ENCODE peak calls at places on chromosomes 6 and 20, in four cellular contexts. L, I, A and F are unnamed samples.

GRCh38 chr20:31537116-31537858 is 23.0 kb downstream of the HM13 start:
- DNase-seq in A (no peak), L (no peak), I (no peak), F (no peak)

GRCh38 chr20:64109831-64110391 is 2.5 kb upstream of the NPBWR2 start:
- DNase-seq in A (no peak), L (peak; percentile 37), I (no peak), F (no peak)

GRCh38 chr6:56450882-56451739 is 191.6 kb downstream of the DST start:
- DNase-seq in L (no peak), A (no peak), I (no peak), F (peak; percentile 55)

GRCh38 chr6:144330588-144330987 is 45.5 kb downstream of the UTRN start:
- DNase-seq in I (no peak), L (peak; percentile 81), A (no peak), F (no peak)

GRCh38 chr6:67608099-67608749 is 1026.9 kb upstream of the ADGRB3 start:
- DNase-seq in A (no peak), I (no peak), L (no peak), F (no peak)

GRCh38 chr6:12068899-12069557 is 56.9 kb downstream of the HIVEP1 start:
- DNase-seq in A (no peak), I (no peak), L (no peak), F (no peak)

GRCh38 chr6:142326539-142326938 is 24.7 kb downstream of the ADGRG6 start:
- DNase-seq in I (no peak), L (no peak), A (no peak), F (no peak)

GRCh38 chr6:112480551-112480950 is 133.4 kb downstream of the RFPL4B start:
- DNase-seq in A (no peak), L (no peak), I (no peak), F (no peak)

GRCh38 chr6:16361861-16362260 is 123.5 kb downstream of the GMPR start:
- DNase-seq in I (no peak), A (no peak), L (no peak), F (no peak)

GRCh38 chr20:15236812-15237211 is 899.4 kb upstream of the FLRT3 start:
- DNase-seq in I (no peak), A (peak; percentile 38), L (peak; percentile 61), F (peak; percentile 58)

GRCh38 chr20:14288341-14289330 is 48.8 kb downstream of the FLRT3 start:
- DNase-seq in I (no peak), A (no peak), L (no peak), F (peak; percentile 13)

GRCh38 chr6:215335-216034 is 76.8 kb upstream of the DUSP22 start:
- DNase-seq in L (no peak), I (no peak), A (peak; percentile 41), F (no peak)

GRCh38 chr6:143160439-143161220 is 99.9 kb downstream of the AIG1 start:
- DNase-seq in A (no peak), L (no peak), I (no peak), F (no peak)

DNA sequence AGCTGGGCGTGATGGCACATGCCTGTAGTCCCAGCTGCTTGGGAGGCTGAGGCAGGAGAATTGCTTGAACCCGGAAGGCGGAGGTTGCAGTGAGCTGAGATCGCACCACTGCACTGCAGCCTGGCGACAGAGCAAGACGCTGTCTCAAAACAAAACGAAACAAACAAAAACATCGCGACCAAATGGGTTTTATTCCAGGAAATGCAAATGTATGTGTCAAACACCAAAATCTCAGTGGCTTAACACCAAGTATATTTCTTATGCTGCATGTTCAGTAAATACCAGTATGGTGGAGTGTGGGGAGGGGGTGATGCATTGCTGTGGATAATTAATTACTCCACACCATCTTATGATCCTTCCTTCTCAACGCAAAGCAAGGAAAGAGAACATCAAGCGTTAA is 28.1 kb downstream of the ACTR5 start:
- DNase-seq in L (no peak), I (no peak), A (no peak), F (no peak)
- TF ChIP-seq HDAC2 in L (no peak), I (no peak), A (no peak), F (no peak)

DNA sequence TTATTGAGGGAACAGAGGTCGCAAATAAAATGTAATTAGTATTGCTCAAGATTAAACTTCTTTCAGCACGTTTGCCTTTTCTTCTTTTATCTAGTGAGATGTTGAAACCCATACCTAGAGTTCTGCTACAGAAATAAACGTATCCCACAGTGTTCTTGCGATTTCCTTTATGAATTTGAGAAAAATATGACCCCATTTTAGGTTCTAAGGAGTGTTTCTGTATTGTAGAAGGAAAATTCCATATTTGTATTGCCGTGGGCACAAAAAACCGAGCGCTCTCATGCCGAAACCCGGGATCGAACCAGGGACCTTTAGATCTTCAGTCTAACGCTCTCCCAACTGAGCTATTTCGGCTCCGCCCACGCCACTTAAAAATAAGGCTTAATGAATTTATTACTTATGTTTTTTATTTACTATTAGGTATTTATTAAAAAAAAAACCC is 23.7 kb downstream of the ZNF311 start:
- DNase-seq in A (peak; percentile 64), I (no peak), L (peak; percentile 82), F (peak; percentile 82)
- TF ChIP-seq HDAC6 in A (no peak), I (no peak), L (no peak), F (no peak)

GRCh38 chr20:48217191-48217590 is 431.9 kb upstream of the SULF2 start:
- DNase-seq in A (no peak), I (no peak), L (no peak), F (no peak)
- TF ChIP-seq HDAC2 in A (no peak), I (no peak), L (no peak), F (no peak)

GRCh38 chr6:71468841-71469750 is 180.5 kb downstream of the OGFRL1 start:
- DNase-seq in A (no peak), L (no peak), I (peak; percentile 11), F (no peak)

GRCh38 chr6:71471718-71472117 is 183.1 kb downstream of the OGFRL1 start:
- DNase-seq in I (no peak), A (no peak), L (no peak), F (no peak)

GRCh38 chr6:71476371-71476770 is 187.8 kb downstream of the OGFRL1 start:
- DNase-seq in L (no peak), I (no peak), A (no peak), F (no peak)

GRCh38 chr6:71476872-71477271 is 188.3 kb downstream of the OGFRL1 start:
- DNase-seq in L (no peak), I (no peak), A (no peak), F (no peak)

DNA sequence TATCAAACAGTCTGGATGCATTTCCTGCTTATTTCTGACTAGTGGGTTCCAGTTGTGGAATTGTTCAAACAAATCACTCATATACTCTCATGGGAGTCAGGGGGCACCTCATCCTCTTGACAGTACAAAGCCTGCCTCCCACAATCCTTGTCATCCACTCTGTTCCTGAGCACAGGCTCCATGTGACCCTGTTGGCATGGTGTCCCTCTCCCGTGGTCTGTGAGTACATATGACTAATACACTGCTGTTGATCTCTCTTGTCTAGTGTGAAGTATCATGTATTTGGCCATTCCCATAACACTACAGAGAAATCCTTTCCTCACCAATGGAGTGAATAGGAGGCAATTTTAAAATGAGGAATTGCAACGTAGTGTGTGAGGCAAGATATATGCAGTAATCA is 185.3 kb downstream of the OGFRL1 start:
- DNase-seq in I (no peak), A (no peak), L (no peak), F (no peak)
- TF ChIP-seq HDAC6 in I (no peak), A (no peak), L (no peak), F (no peak)

DNA sequence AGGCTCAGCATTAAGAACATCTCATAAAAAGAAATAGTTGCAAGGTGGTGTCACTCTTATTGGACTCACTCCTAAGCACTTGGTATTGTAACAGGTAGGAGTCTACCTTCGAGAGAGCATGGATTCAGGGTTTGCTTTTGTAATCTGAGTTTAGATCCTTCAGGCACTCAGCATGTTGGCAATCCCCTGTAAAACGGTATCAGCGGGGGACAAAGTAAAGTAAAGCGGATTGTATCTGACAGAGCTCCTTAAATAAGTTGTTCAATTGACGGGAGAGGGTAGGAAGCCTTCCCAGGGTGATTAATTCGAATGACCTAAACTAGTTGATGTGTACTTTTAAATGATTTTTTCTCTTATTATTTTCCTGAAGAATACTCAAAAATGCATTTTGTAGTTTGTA is 869.8 kb upstream of the EPHA7 start:
- DNase-seq in L (no peak), A (no peak), I (no peak), F (no peak)
- TF ChIP-seq HDAC2 in L (no peak), A (no peak), I (no peak), F (no peak)

DNA sequence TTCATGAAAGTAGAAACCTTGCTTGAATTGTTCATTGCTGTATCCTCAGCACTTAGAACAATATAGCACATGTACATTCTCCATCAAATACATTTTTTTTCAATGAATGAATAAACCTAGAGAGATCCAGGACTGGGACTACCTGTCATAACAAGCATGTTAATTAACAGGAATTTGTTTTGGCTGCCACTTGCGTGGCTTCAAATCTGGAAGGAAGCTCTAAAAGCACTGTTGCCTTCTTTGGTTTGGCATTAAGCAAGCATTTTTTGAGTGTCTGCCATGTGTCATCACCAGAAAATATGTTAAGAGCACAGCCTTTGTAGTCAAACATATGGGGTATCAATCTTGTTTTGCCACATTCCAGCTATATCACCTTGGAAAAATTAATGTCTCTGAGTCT is 131.9 kb upstream of the BACH2 start:
- DNase-seq in A (no peak), L (no peak), I (no peak), F (no peak)
- TF ChIP-seq HDAC6 in A (no peak), L (no peak), I (no peak), F (no peak)

GRCh38 chr6:44966449-44967091 is 361.6 kb upstream of the RUNX2 start:
- DNase-seq in I (peak; percentile 78), A (no peak), L (no peak), F (peak; percentile 24)

GRCh38 chr6:44972710-44973109 is 355.4 kb upstream of the RUNX2 start:
- DNase-seq in L (no peak), A (no peak), I (no peak), F (no peak)

GRCh38 chr6:44969446-44970175 is 358.5 kb upstream of the RUNX2 start:
- DNase-seq in L (no peak), A (no peak), I (no peak), F (no peak)

DNA sequence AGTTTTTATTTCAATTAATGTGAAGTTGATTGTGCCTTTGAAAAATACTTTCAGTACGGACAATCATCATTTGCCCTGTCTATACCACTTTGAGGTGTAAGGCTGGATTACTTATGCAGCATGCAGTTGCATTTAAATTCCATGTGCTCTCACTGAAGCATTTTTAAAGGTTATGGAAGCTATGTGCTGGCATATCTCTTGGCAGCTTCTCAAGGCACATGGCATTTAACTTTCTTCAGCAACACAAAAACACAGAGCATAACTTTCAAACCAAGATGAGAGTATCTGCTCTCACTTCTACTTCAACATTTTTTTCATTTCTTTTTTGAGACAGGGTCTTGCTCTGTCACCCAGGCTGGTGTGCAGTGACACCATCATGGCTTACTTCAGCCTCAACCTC is 360.6 kb upstream of the RUNX2 start:
- DNase-seq in L (no peak), I (no peak), A (no peak), F (no peak)
- TF ChIP-seq HDAC2 in L (no peak), I (no peak), A (no peak), F (no peak)

GRCh38 chr6:152270301-152270925 is 366.7 kb downstream of the SYNE1 start:
- DNase-seq in L (no peak), I (no peak), A (no peak), F (no peak)

GRCh38 chr6:152273002-152273401 is 364.2 kb downstream of the SYNE1 start:
- DNase-seq in I (no peak), L (no peak), A (no peak), F (no peak)

GRCh38 chr6:152271681-152272464 is 365.3 kb downstream of the SYNE1 start:
- DNase-seq in I (no peak), A (peak; percentile 13), L (no peak), F (no peak)

GRCh38 chr6:152272486-152272885 is 364.7 kb downstream of the SYNE1 start:
- DNase-seq in L (no peak), A (no peak), I (no peak), F (no peak)

GRCh38 chr6:152273638-152274037 is 363.5 kb downstream of the SYNE1 start:
- DNase-seq in I (no peak), A (no peak), L (no peak), F (no peak)
- TF ChIP-seq HDAC6 in I (no peak), A (no peak), L (no peak), F (no peak)